ENCODE peak calls at places on chromosomes 4 and X, in four cellular contexts. Z is H1, P is mesendoderm, X is IMR-90. H is an unnamed sample.

GRCh38 chr4:160353548-160353947 is 1250.7 kb downstream of the RAPGEF2 start:
- DNase-seq in Z (no peak), P (no peak), X (no peak), H (no peak)

GRCh38 chrX:112840382-112841113 is at the start of gene AMOT:
- DNase-seq in Z (peak), P (peak), X (peak), H (peak)

GRCh38 chrX:109742722-109743121 is 9.7 kb upstream of the ACSL4 start:
- DNase-seq in Z (no peak), P (no peak), X (no peak), H (no peak)

GRCh38 chrX:103699243-103699642 is 11.5 kb upstream of the TMEM31 start:
- DNase-seq in Z (no peak), P (no peak), X (no peak), H (no peak)

GRCh38 chr4:168710353-168710946 is 213.6 kb downstream of the PALLD start:
- DNase-seq in Z (no peak), P (peak), X (peak), H (peak)

GRCh38 chr4:108681321-108681809 is 31.0 kb downstream of the OSTC start:
- DNase-seq in Z (no peak), P (no peak), X (no peak), H (no peak)

GRCh38 chrX:68842781-68843581 is 14.2 kb downstream of the EFNB1 start:
- DNase-seq in Z (no peak), P (no peak), X (peak), H (no peak)

GRCh38 chr4:83197555-83198235 is 83.2 kb upstream of the PLAC8 start:
- DNase-seq in Z (no peak), P (peak), X (no peak), H (no peak)

GRCh38 chr4:27010334-27010940 is 149.8 kb downstream of the STIM2 start:
- DNase-seq in Z (peak), P (peak), X (peak), H (peak)

GRCh38 chrX:22135994-22136684 is 104.0 kb downstream of the PHEX start:
- DNase-seq in Z (no peak), P (peak), X (peak), H (peak)

GRCh38 chr4:121778991-121779628 is 14.1 kb upstream of the SMIM43 start:
- DNase-seq in Z (no peak), P (no peak), X (peak), H (no peak)

GRCh38 chr4:10698172-10698571 is 13.6 kb upstream of the CLNK start:
- DNase-seq in Z (no peak), P (no peak), X (no peak), H (no peak)

GRCh38 chr4:22385615-22386014 is 130.3 kb downstream of the ADGRA3 start:
- DNase-seq in Z (no peak), P (no peak), X (peak), H (no peak)

GRCh38 chrX:47664737-47665136 is 5.8 kb upstream of the UXT start:
- DNase-seq in Z (no peak), P (no peak), X (peak), H (no peak)

GRCh38 chrX:151098996-151099395 is 77.4 kb upstream of the GPR50 start:
- DNase-seq in Z (no peak), P (no peak), X (no peak), H (no peak)

GRCh38 chr4:112060212-112060611 is 85.0 kb upstream of the FAM241A start:
- DNase-seq in Z (no peak), P (peak), X (peak), H (peak)

GRCh38 chr4:153649572-153649991 is 34.5 kb upstream of the TLR2 start:
- DNase-seq in Z (no peak), P (peak), X (peak), H (no peak)

GRCh38 chrX:72735561-72735960 is 21.5 kb upstream of the PHKA1 start:
- DNase-seq in Z (no peak), P (no peak), X (peak), H (no peak)

GRCh38 chrX:132692066-132692465 is 203.2 kb upstream of the MBNL3 start:
- DNase-seq in Z (no peak), P (no peak), X (no peak), H (no peak)

GRCh38 chr4:41687971-41688370 is 60.6 kb downstream of the PHOX2B start:
- DNase-seq in Z (no peak), P (no peak), X (no peak), H (no peak)

GRCh38 chr4:111483375-111484169 is 661.7 kb upstream of the FAM241A start:
- DNase-seq in Z (no peak), P (no peak), X (no peak), H (no peak)

GRCh38 chrX:125404667-125405160 is 85.0 kb downstream of the TEX13C start:
- DNase-seq in Z (no peak), P (no peak), X (no peak), H (no peak)

GRCh38 chrX:134377537-134377936 is 82.4 kb upstream of the HPRT1 start:
- DNase-seq in Z (no peak), P (peak), X (peak), H (no peak)

GRCh38 chrX:20378291-20378920 is 111.7 kb upstream of the RPS6KA3 start:
- DNase-seq in Z (no peak), P (no peak), X (peak), H (no peak)

GRCh38 chr4:16573744-16574143 is 324.7 kb downstream of the LDB2 start:
- DNase-seq in Z (no peak), P (no peak), X (peak), H (no peak)

GRCh38 chr4:163107754-163108153 is 58.9 kb downstream of the NAF1 start:
- DNase-seq in Z (no peak), P (no peak), X (peak), H (no peak)

GRCh38 chrX:114619874-114620273 is 36.0 kb downstream of the HTR2C start:
- DNase-seq in Z (no peak), P (peak), X (no peak), H (no peak)

GRCh38 chr4:155545456-155545855 is 121.2 kb upstream of the GUCY1A1 start:
- DNase-seq in Z (no peak), P (no peak), X (no peak), H (no peak)

DNA sequence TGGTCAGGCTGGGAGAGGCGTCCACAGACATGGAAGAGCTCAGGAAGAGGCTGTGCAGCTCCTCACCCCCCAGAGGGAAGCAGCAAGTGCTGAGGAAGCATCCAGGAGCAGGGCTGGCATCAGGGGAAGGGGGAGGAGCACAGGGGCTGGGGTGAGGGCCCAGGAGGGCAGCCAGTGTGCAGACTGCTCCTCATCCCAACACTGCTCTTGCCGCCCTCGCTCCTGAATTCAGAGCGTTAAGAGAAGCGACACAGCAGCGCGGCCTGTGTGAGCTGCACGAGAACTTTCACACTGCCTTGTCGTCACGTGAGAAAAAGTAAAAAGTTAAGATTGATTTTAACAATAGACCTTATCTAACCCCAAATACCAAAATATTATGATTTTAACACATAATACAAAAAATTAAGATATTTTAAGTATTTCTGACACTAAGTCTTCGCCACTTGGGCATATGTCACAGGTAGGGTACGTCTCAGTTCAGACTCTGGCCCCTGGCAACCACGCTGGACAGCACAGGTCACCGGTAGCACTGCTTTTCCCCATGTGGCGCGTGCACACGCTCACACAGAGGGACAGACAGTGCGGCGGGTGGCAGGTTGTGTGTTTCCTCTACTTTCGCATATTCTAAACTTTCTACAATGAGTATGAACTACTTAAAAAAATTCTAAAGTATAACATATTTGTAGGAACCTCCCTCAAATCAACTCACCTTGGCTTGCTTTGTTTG is 19.7 kb downstream of the NOP14 start:
- DNase-seq in Z (no peak), P (no peak), X (no peak), H (no peak)
- H2BK15ac ChIP-seq in Z (no peak), P (no peak), X (no peak), H (peak)

GRCh38 chr4:8554555-8555100 is 25.6 kb upstream of the GPR78 start:
- DNase-seq in Z (no peak), P (no peak), X (no peak), H (no peak)
- H3K18ac ChIP-seq in Z (no peak), P (no peak), X (no peak), H (no peak)

GRCh38 chr4:3371581-3372001 is 70.2 kb upstream of the HGFAC start:
- DNase-seq in Z (peak), P (peak), X (peak), H (no peak)
- H3K4me3 ChIP-seq in Z (peak), P (no peak), X (no peak), H (peak)

GRCh38 chr4:7021930-7022658 is 21.1 kb upstream of the TADA2B start:
- DNase-seq in Z (no peak), P (no peak), X (peak), H (no peak)

GRCh38 chr4:7025040-7025602 is 18.1 kb upstream of the TADA2B start:
- DNase-seq in Z (no peak), P (no peak), X (no peak), H (no peak)

GRCh38 chr4:7024336-7024890 is 18.8 kb upstream of the TADA2B start:
- DNase-seq in Z (no peak), P (no peak), X (no peak), H (no peak)

GRCh38 chr4:7023901-7024300 is 19.3 kb upstream of the TADA2B start:
- DNase-seq in Z (no peak), P (no peak), X (no peak), H (no peak)

GRCh38 chr4:7023486-7023885 is 19.7 kb upstream of the TADA2B start:
- DNase-seq in Z (no peak), P (no peak), X (no peak), H (no peak)
- H2BK15ac ChIP-seq in Z (no peak), P (no peak), X (peak), H (no peak)

DNA sequence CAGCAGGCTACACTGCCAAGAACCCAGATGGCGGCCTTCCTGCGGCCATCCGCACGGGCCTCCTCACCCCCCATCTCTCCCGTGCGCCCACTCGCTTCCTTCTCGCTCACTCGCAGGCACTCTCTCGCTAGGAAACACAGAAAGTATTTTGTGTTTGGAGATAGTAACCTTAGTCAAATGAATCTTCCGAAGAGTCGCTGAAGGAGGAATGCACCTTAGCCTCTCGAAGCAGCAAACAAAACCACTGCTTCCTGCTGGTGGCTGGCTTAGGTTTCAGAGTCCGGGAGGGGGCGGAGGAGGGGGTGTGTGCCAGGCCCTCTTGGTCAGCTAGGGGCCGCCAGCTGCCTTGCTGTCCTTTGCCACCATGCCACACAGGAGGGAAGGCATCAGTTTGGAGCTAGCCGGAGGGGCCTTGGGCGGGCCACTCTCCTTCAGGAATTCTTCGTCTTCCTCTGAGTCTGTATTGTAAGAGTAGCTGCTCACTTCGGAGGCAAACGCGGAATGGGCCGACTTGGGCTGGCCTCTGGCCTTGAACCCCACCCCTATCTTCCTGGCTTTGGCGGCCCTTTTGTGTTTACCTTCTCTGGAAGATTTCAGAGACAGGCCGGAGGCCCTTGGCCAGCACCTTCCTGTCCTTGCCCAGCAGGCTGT is 73.2 kb upstream of the UCP1 start:
- DNase-seq in Z (peak), P (peak), X (no peak), H (no peak)
- H3K18ac ChIP-seq in Z (no peak), P (peak), X (no peak), H (peak)

DNA sequence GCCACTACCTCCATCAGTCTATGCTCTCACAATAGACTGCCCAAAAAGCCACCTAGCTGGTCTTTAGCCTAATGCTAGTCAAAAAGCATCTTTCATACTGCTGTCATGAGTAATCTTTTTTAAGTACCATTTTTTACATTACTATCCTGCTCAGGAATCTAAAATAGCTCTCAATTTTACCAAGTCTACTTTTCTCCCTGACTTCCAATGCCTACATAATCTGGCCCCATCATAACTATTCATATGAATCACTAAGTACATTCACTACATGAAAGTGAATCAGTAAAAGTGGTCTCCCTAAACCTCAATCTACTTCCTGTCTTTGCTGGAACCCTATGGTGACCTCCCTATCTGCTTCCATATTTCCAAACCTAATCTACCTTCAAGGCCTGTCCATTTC is 105.9 kb downstream of the THOC2 start:
- DNase-seq in Z (no peak), P (no peak), X (peak), H (no peak)
- H3K4me3 ChIP-seq in Z (no peak), P (no peak), X (no peak), H (no peak)

DNA sequence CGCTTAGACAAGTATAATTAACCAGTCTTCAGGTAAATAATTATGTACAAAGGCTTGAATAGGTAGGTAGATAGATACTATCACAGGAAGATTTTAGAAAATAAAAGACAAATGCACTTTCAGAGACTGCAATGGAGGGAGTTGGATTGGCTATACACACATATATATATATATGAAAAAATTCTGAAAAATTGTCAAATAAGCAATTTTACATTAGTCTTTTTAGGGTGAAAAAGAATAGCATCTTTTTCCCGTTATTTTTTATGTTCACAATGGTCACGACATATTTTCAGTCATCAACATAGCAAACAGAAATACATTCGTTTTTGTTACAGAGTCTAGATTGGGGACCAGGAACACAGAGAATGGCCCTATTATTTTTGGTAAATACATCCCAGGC is 385.9 kb upstream of the ACTRT1 start:
- DNase-seq in Z (no peak), P (no peak), X (no peak), H (no peak)
- H2BK15ac ChIP-seq in Z (no peak), P (no peak), X (no peak), H (no peak)